ENCODE peak calls at places on chromosomes 12 and 14, in seven cellular contexts. B, V, W, S, F, I and G are unnamed samples.

GRCh38 chr12:96425973-96426372 is 25.7 kb upstream of the CDK17 start:
- DNase-seq in B (no peak), V (no peak), W (no peak), S (peak), F (peak), I (peak), G (no peak)

GRCh38 chr12:5742264-5742663 is 202.8 kb downstream of the ANO2 start:
- DNase-seq in B (no peak), V (no peak), W (no peak), S (no peak), F (no peak), I (no peak), G (no peak)

GRCh38 chr12:104695453-104696148 is 238.9 kb downstream of the CHST11 start:
- DNase-seq in B (no peak), V (no peak), W (peak), S (peak), F (no peak), I (peak), G (no peak)

GRCh38 chr12:50842637-50843493 is at the start of gene TMPRSS12:
- DNase-seq in B (no peak), V (no peak), W (no peak), S (no peak), F (no peak), I (no peak), G (no peak)

GRCh38 chr12:5748027-5748426 is 197.0 kb downstream of the ANO2 start:
- DNase-seq in B (no peak), V (no peak), W (no peak), S (no peak), F (no peak), I (no peak), G (no peak)

GRCh38 chr12:88934163-88934747 is 354.0 kb upstream of the KITLG start:
- DNase-seq in B (no peak), V (no peak), W (no peak), S (peak), F (peak), I (peak), G (no peak)

GRCh38 chr14:90093942-90094595 is 32.3 kb downstream of the KCNK13 start:
- DNase-seq in B (no peak), V (no peak), W (no peak), S (peak), F (peak), I (no peak), G (no peak)

GRCh38 chr12:52232916-52233461 is at the start of gene KRT7:
- DNase-seq in B (no peak), V (no peak), W (no peak), S (no peak), F (no peak), I (no peak), G (no peak)

GRCh38 chr12:112005419-112006395 is 7.3 kb downstream of the TMEM116 start:
- DNase-seq in B (no peak), V (no peak), W (no peak), S (peak), F (no peak), I (no peak), G (no peak)

GRCh38 chr12:131466306-131466705 is 244.6 kb upstream of the SFSWAP start:
- DNase-seq in B (no peak), V (no peak), W (no peak), S (no peak), F (no peak), I (no peak), G (no peak)

GRCh38 chr14:104302794-104303405 is 164.5 kb downstream of the KIF26A start:
- DNase-seq in B (no peak), V (no peak), W (no peak), S (no peak), F (no peak), I (no peak), G (no peak)

GRCh38 chr12:74689929-74690328 is 152.3 kb downstream of the ATXN7L3B start:
- DNase-seq in B (no peak), V (no peak), W (no peak), S (no peak), F (no peak), I (no peak), G (no peak)

GRCh38 chr14:34710744-34711143 is 3.6 kb downstream of the CFL2 start:
- DNase-seq in B (no peak), V (no peak), W (no peak), S (no peak), F (peak), I (no peak), G (peak)

GRCh38 chr12:52837341-52837741 is 3.2 kb upstream of the KRT79 start:
- DNase-seq in B (peak), V (peak), W (no peak), S (peak), F (peak), I (peak), G (no peak)

GRCh38 chr12:124928095-124928911 is 13.9 kb upstream of the UBC start:
- DNase-seq in B (no peak), V (no peak), W (no peak), S (peak), F (peak), I (peak), G (no peak)

GRCh38 chr14:61470261-61470953 is 149.0 kb downstream of the PRKCH start:
- DNase-seq in B (no peak), V (peak), W (no peak), S (peak), F (peak), I (peak), G (no peak)

GRCh38 chr12:24901975-24902461 is 46.9 kb downstream of the BCAT1 start:
- DNase-seq in B (peak), V (peak), W (no peak), S (peak), F (peak), I (no peak), G (peak)

GRCh38 chr12:83826112-83826511 is 1086.5 kb downstream of the SLC6A15 start:
- DNase-seq in B (no peak), V (peak), W (no peak), S (peak), F (no peak), I (no peak), G (peak)

GRCh38 chr12:19186722-19187661 is 57.5 kb downstream of the PLEKHA5 start:
- DNase-seq in B (no peak), V (peak), W (peak), S (peak), F (peak), I (no peak), G (peak)

GRCh38 chr12:79296871-79297270 is 393.9 kb downstream of the PAWR start:
- DNase-seq in B (no peak), V (no peak), W (no peak), S (peak), F (peak), I (no peak), G (no peak)

GRCh38 chr12:132366341-132366861 is 37.0 kb upstream of the GALNT9 start:
- DNase-seq in B (no peak), V (no peak), W (no peak), S (no peak), F (no peak), I (no peak), G (no peak)

GRCh38 chr12:119299130-119299529 is 35.4 kb upstream of the CCDC60 start:
- DNase-seq in B (no peak), V (no peak), W (no peak), S (no peak), F (no peak), I (no peak), G (no peak)

GRCh38 chr14:97113339-97113738 is 316.2 kb downstream of the VRK1 start:
- DNase-seq in B (no peak), V (no peak), W (no peak), S (no peak), F (no peak), I (no peak), G (no peak)

GRCh38 chr14:92986254-92987147 is 63.6 kb downstream of the CHGA start:
- DNase-seq in B (no peak), V (peak), W (no peak), S (peak), F (peak), I (peak), G (peak)

GRCh38 chr12:26524862-26525465 is 308.0 kb downstream of the ITPR2 start:
- DNase-seq in B (no peak), V (peak), W (no peak), S (peak), F (peak), I (no peak), G (no peak)

GRCh38 chr12:117140397-117141096 is 41.3 kb upstream of the TESC start:
- DNase-seq in B (no peak), V (no peak), W (no peak), S (no peak), F (no peak), I (no peak), G (no peak)

GRCh38 chr12:53935562-53936341 is 2.9 kb upstream of the HOXC13 start:
- DNase-seq in B (no peak), V (no peak), W (no peak), S (no peak), F (no peak), I (no peak), G (no peak)

GRCh38 chr14:75672588-75673192 is 11.6 kb downstream of the TTLL5 start:
- DNase-seq in B (no peak), V (no peak), W (no peak), S (no peak), F (no peak), I (no peak), G (no peak)

GRCh38 chr14:78970677-78971076 is 800.5 kb downstream of the NRXN3 start:
- DNase-seq in B (no peak), V (peak), W (no peak), S (no peak), F (no peak), I (no peak), G (no peak)

GRCh38 chr12:122350444-122350843 is 72.0 kb downstream of the CLIP1 start:
- DNase-seq in B (peak), V (no peak), W (no peak), S (peak), F (peak), I (peak), G (peak)

GRCh38 chr12:52788111-52788875 is 7.6 kb downstream of the KRT3 start:
- DNase-seq in B (no peak), V (no peak), W (no peak), S (no peak), F (no peak), I (no peak), G (no peak)

GRCh38 chr12:23569388-23569787 is 380.1 kb downstream of the SOX5 start:
- DNase-seq in B (no peak), V (no peak), W (no peak), S (no peak), F (no peak), I (no peak), G (no peak)

GRCh38 chr12:75981773-75982564 is 49.6 kb downstream of the PHLDA1 start:
- DNase-seq in B (no peak), V (peak), W (no peak), S (no peak), F (no peak), I (no peak), G (no peak)